ENCODE peak calls at places on chromosomes 5 and 9, in six cellular contexts. S is CD4-positive, alpha-beta memory T cell; U is psoas muscle; D is heart right ventricle; A is CD4-positive, CD25-positive, alpha-beta regulatory T cell; L is left ventricle myocardium inferior. X is an unnamed sample.

GRCh38 chr9:113620016-113620376 is 156.5 kb downstream of the RGS3 start:
- DNase-seq in S (no peak), U (no peak), D (no peak), A (no peak), L (no peak), X (no peak)

GRCh38 chr5:80414113-80414512 is 6.2 kb downstream of the ZFYVE16 start:
- DNase-seq in S (no peak), U (no peak), D (no peak), A (no peak), L (no peak), X (no peak)

GRCh38 chr5:14954620-14955343 is 83.2 kb upstream of the ANKH start:
- DNase-seq in S (no peak), U (no peak), D (peak; percentile 14), A (no peak), L (peak; percentile 38), X (no peak)

GRCh38 chr9:96136992-96137665 is 164.8 kb downstream of the HSD17B3 start:
- DNase-seq in S (no peak), U (no peak), D (no peak), A (no peak), L (no peak), X (peak; percentile 43)

GRCh38 chr5:13325765-13326164 is 618.7 kb downstream of the DNAH5 start:
- DNase-seq in S (no peak), U (no peak), D (no peak), A (no peak), L (no peak), X (no peak)

GRCh38 chr9:138073808-138074207 is 196.2 kb downstream of the CACNA1B start:
- DNase-seq in S (no peak), U (no peak), D (no peak), A (no peak), L (no peak), X (no peak)

GRCh38 chr5:127088226-127088625 is 14.9 kb upstream of the C5orf63 start:
- DNase-seq in S (no peak), U (no peak), D (no peak), A (no peak), L (no peak), X (no peak)

GRCh38 chr5:138574744-138575193 is 432 bp downstream of the HSPA9 start:
- DNase-seq in S (no peak), U (no peak), D (no peak), A (no peak), L (no peak), X (no peak)

GRCh38 chr5:36398137-36398536 is 96.4 kb upstream of the RANBP3L start:
- DNase-seq in S (no peak), U (no peak), D (no peak), A (no peak), L (no peak), X (no peak)

GRCh38 chr5:155530046-155530445 is 516.5 kb downstream of the KIF4B start:
- DNase-seq in S (no peak), U (no peak), D (no peak), A (no peak), L (no peak), X (no peak)

GRCh38 chr5:125372694-125373621 is 626.5 kb upstream of the ZNF608 start:
- DNase-seq in S (no peak), U (no peak), D (no peak), A (no peak), L (no peak), X (no peak)

GRCh38 chr5:83563631-83564030 is 92.1 kb downstream of the VCAN start:
- DNase-seq in S (no peak), U (no peak), D (no peak), A (no peak), L (no peak), X (no peak)

GRCh38 chr5:44099643-44100042 is 289.6 kb downstream of the FGF10 start:
- DNase-seq in S (no peak), U (no peak), D (no peak), A (no peak), L (no peak), X (no peak)

GRCh38 chr5:142698447-142698846 is 12.6 kb upstream of the FGF1 start:
- DNase-seq in S (no peak), U (no peak), D (no peak), A (no peak), L (no peak), X (no peak)

GRCh38 chr9:96293481-96293880 is 8.5 kb downstream of the HSD17B3 start:
- DNase-seq in S (no peak), U (no peak), D (no peak), A (no peak), L (no peak), X (no peak)

GRCh38 chr9:108691614-108692013 is 164.2 kb downstream of the ACTL7B start:
- DNase-seq in S (no peak), U (no peak), D (no peak), A (no peak), L (no peak), X (no peak)

GRCh38 chr9:92977279-92977678 is 30.0 kb downstream of the FGD3 start:
- DNase-seq in S (no peak), U (no peak), D (no peak), A (no peak), L (no peak), X (no peak)

GRCh38 chr5:39775458-39776365 is 350.9 kb upstream of the DAB2 start:
- DNase-seq in S (no peak), U (no peak), D (no peak), A (no peak), L (no peak), X (no peak)

GRCh38 chr5:122772446-122772845 is 2.4 kb upstream of the SNX2 start:
- DNase-seq in S (no peak), U (no peak), D (no peak), A (no peak), L (no peak), X (no peak)

GRCh38 chr9:4324513-4324912 is 24.6 kb upstream of the GLIS3 start:
- DNase-seq in S (no peak), U (no peak), D (no peak), A (no peak), L (no peak), X (no peak)

GRCh38 chr5:24183941-24184340 is 460.8 kb downstream of the CDH10 start:
- DNase-seq in S (no peak), U (no peak), D (no peak), A (no peak), L (no peak), X (no peak)

DNA sequence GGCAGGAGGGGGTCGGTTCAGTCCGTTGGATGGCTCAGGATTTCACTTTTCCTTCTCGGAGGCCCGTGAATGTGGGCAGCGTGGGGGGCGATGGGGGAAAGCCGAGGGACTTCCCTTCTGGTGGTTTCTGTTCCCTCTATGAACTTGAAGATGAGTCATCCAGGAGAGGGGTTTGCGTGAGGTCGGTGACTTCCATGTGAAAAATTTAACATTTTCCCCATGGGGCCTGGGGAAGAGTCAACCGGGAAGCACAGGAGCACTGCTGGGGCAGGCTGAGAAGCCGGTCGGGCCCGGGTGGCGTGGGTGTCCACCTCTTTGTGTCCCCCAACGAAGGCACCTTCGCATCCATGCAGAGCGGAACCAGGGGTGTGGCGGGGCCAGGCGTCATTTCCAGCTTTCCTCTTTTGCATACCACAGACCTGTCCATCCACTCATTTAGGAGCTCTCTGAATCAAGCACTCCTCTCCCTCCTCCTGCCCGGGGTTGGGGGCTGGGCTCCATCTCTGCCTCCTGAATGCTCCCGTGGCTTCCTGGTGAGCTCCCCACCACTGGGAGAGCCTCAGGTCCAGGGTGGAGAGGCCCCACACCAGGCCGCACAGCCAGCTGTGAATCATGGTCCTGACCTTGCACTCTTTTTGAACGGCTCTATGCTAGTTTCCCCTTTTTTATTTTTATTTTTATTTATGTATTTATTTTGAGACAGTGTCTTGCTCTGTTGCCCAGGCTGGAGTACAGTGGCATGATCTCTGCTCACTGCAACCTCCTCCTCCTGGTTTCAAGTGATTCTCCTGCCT is 68.4 kb downstream of the ANKRD33B start:
- DNase-seq in S (peak; percentile 16), U (peak; percentile 44), D (no peak), A (no peak), L (no peak), X (peak; percentile 96)
- H3K36me3 ChIP-seq in S (no peaks in the 10 kb centered on the region), U (no peaks in the 10 kb centered on the region), D (no peaks in the 10 kb centered on the region), A (no peaks in the 10 kb centered on the region), L (no peaks in the 10 kb centered on the region), X (peaks cover 2% of the 10 kb centered on the region)

DNA sequence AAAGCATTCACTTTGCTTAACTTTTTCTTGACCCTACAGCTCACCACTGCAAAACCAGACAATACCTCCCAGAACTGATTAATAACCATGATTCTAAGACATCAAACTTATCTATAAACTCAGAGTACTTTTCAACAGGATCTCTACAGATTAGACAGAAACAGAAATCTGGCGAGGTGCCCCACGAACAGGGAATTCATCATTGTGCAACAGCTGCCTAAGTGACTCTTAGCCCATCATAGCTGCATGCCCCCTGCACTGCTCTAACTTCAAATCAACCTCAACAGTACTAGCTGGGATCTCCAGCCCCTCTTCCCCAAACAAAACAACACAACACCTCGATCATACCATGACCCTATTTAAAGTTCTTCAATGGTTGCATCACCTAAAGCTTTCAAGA is 16.1 kb upstream of the COL23A1 start:
- DNase-seq in S (no peak), U (no peak), D (no peak), A (no peak), L (no peak), X (no peak)
- H3K36me3 ChIP-seq in S (peaks cover 53% of the 10 kb centered on the region), U (peaks cover 100% of the 10 kb centered on the region), D (peaks cover 4% of the 10 kb centered on the region), A (peaks cover 87% of the 10 kb centered on the region), L (peaks cover 97% of the 10 kb centered on the region), X (peaks cover 12% of the 10 kb centered on the region)

GRCh38 chr9:121773286-121773953 is 122.0 kb downstream of the DAB2IP start:
- DNase-seq in S (no peak), U (no peak), D (no peak), A (no peak), L (peak; percentile 7), X (no peak)
- H3K36me3 ChIP-seq in S (no peaks in the 10 kb centered on the region), U (peaks cover 94% of the 10 kb centered on the region), D (no peaks in the 10 kb centered on the region), A (no peaks in the 10 kb centered on the region), L (peaks cover 98% of the 10 kb centered on the region), X (no peaks in the 10 kb centered on the region)

GRCh38 chr9:131167936-131168335 is 42.5 kb downstream of the NUP214 start:
- DNase-seq in S (no peak), U (no peak), D (no peak), A (no peak), L (no peak), X (no peak)
- H3K36me3 ChIP-seq in S (peaks cover 13% of the 10 kb centered on the region), U (peaks cover 40% of the 10 kb centered on the region), D (no peaks in the 10 kb centered on the region), A (peaks cover 48% of the 10 kb centered on the region), L (peaks cover 40% of the 10 kb centered on the region), X (peaks cover 8% of the 10 kb centered on the region)

DNA sequence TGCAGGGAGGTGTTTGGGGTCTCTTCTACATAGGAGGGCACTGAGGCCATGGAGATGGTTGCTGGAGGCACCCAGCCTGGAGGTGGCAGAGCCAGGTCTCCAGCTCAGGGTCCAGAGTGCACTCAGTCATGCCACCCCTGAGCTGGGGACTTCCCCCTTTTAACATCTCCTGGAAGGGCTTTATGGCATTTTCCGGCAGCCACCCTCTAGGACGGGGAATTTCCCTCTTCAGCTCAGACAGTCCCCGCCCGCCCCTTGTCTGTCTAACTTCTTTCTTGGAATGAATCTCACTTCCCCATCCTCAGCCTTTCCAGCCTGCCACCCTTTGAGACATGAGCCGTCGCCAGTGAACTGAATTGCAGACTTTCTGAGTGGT is 49.9 kb downstream of the COL15A1 start:
- DNase-seq in S (no peak), U (no peak), D (peak; percentile 46), A (no peak), L (no peak), X (peak; percentile 54)
- H3K36me3 ChIP-seq in S (no peaks in the 10 kb centered on the region), U (no peaks in the 10 kb centered on the region), D (no peaks in the 10 kb centered on the region), A (no peaks in the 10 kb centered on the region), L (peaks cover 14% of the 10 kb centered on the region), X (no peaks in the 10 kb centered on the region)

DNA sequence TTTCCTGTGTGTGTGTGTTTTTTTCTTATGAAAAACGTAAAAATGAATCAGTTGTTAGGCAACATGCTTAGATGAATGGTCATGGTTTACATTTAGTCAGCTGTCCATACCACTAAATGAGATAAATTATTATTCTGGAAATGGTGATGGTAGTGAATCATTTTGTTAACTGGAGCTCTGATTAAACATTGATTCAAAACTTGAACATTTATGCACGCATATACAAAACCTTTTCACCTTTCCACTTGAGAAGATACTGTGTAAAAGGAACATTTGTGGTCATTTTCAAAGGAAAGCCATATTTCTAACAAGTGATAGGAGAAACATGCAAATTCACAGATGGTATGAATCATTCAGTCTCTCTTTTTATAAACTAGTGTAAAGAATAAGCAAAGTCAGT is 162.0 kb downstream of the SLC25A46 start:
- DNase-seq in S (no peak), U (no peak), D (no peak), A (no peak), L (no peak), X (no peak)
- H3K36me3 ChIP-seq in S (no peaks in the 10 kb centered on the region), U (no peaks in the 10 kb centered on the region), D (no peaks in the 10 kb centered on the region), A (no peaks in the 10 kb centered on the region), L (no peaks in the 10 kb centered on the region), X (no peaks in the 10 kb centered on the region)

X was measured in GM06990.